ENCODE peak calls at places on chromosomes 4 and X, in seven cellular contexts. D is neural crest cell, V is sciatic nerve, N is foreskin fibroblast, W is ELF-1, S is psoas muscle, U is fibroblast of gingiva. T is an unnamed sample.

GRCh38 chr4:13908455-13908854 is 280.9 kb upstream of the BOD1L1 start:
- DNase-seq in D (no peak), V (no peak), N (no peak), W (no peak), S (no peak), U (no peak), T (no peak)

GRCh38 chr4:89486042-89486441 is 178.4 kb upstream of the GPRIN3 start:
- DNase-seq in D (no peak), V (no peak), N (no peak), W (no peak), S (no peak), U (peak), T (no peak)

GRCh38 chrX:12973561-12974216 is 1.2 kb upstream of the TMSB4X start:
- DNase-seq in D (no peak), V (peak), N (no peak), W (no peak), S (no peak), U (no peak), T (no peak)

GRCh38 chrX:109475174-109475891 is 6.6 kb downstream of the GUCY2F start:
- DNase-seq in D (peak), V (peak), N (peak), W (peak), S (no peak), U (peak), T (no peak)

GRCh38 chr4:71107732-71108131 is 114.3 kb downstream of the DCK start:
- DNase-seq in D (no peak), V (no peak), N (no peak), W (no peak), S (no peak), U (no peak), T (no peak)

GRCh38 chr4:90718926-90719325 is 591.7 kb downstream of the CCSER1 start:
- DNase-seq in D (no peak), V (no peak), N (no peak), W (no peak), S (no peak), U (no peak), T (no peak)

GRCh38 chrX:21412883-21413282 is 38.7 kb downstream of the CNKSR2 start:
- DNase-seq in D (no peak), V (no peak), N (no peak), W (no peak), S (no peak), U (no peak), T (no peak)

GRCh38 chrX:18769812-18770573 is 62.5 kb downstream of the PPEF1 start:
- DNase-seq in D (no peak), V (no peak), N (no peak), W (no peak), S (no peak), U (no peak), T (no peak)